ENCODE peak calls at places on chromosome 19, in four cellular contexts. One of them, this sample, is unnamed. For H3K9me3, the result is how much of the 10 kb centered on the place peaks cover.

GRCh38 chr19:57558525-57558924 is 1.1 kb downstream of the ZNF550 start:
- DNase-seq in pancreas: no peak
- DNase-seq in ascending aorta: no peak
- DNase-seq in cardiac muscle cell: peak
- DNase-seq in this sample: no peak

GRCh38 chr19:49475191-49475932 is 1.3 kb downstream of the FLT3LG start:
- DNase-seq in ascending aorta: no peak
- DNase-seq in pancreas: no peak
- DNase-seq in cardiac muscle cell: no peak
- DNase-seq in this sample: no peak

GRCh38 chr19:31347828-31348314 is 1.4 kb downstream of the TSHZ3 start:
- DNase-seq in cardiac muscle cell: peak
- DNase-seq in pancreas: no peak
- DNase-seq in ascending aorta: no peak
- DNase-seq in this sample: no peak

GRCh38 chr19:31334101-31334848 is 15.0 kb downstream of the TSHZ3 start:
- DNase-seq in pancreas: no peak
- DNase-seq in cardiac muscle cell: peak
- DNase-seq in ascending aorta: no peak
- DNase-seq in this sample: no peak

GRCh38 chr19:48862827-48863226 is 5.6 kb downstream of the PLEKHA4 start:
- DNase-seq in pancreas: no peak
- DNase-seq in ascending aorta: no peak
- DNase-seq in cardiac muscle cell: no peak
- DNase-seq in this sample: no peak

GRCh38 chr19:42284066-42284501 is 15.0 kb downstream of the CIC start:
- DNase-seq in pancreas: peak
- DNase-seq in cardiac muscle cell: peak
- DNase-seq in ascending aorta: no peak
- DNase-seq in this sample: peak

GRCh38 chr19:39607561-39607960 is 5.2 kb downstream of the LGALS13 start:
- DNase-seq in pancreas: no peak
- DNase-seq in cardiac muscle cell: no peak
- DNase-seq in ascending aorta: no peak
- DNase-seq in this sample: no peak

GRCh38 chr19:51161266-51161665 is 19.2 kb downstream of the SIGLEC7 start:
- DNase-seq in ascending aorta: no peak
- DNase-seq in pancreas: no peak
- DNase-seq in cardiac muscle cell: no peak
- DNase-seq in this sample: no peak

GRCh38 chr19:55005684-55006488 is 32.2 kb downstream of the GP6 start:
- DNase-seq in pancreas: no peak
- DNase-seq in cardiac muscle cell: peak
- DNase-seq in ascending aorta: no peak
- DNase-seq in this sample: peak

GRCh38 chr19:18475762-18476331 is 37.9 kb upstream of the ISYNA1 start:
- DNase-seq in cardiac muscle cell: no peak
- DNase-seq in pancreas: no peak
- DNase-seq in ascending aorta: no peak
- DNase-seq in this sample: no peak

GRCh38 chr19:49499030-49499670 is 2.9 kb downstream of the RPS11 start:
- DNase-seq in ascending aorta: no peak
- DNase-seq in pancreas: peak
- DNase-seq in cardiac muscle cell: no peak
- DNase-seq in this sample: peak

GRCh38 chr19:44003461-44004134 is 841 bp downstream of the ZNF230 start:
- DNase-seq in ascending aorta: no peak
- DNase-seq in cardiac muscle cell: peak
- DNase-seq in pancreas: no peak
- DNase-seq in this sample: no peak

GRCh38 chr19:8973501-8974091 is 36.6 kb downstream of the MUC16 start:
- DNase-seq in pancreas: no peak
- DNase-seq in ascending aorta: no peak
- DNase-seq in cardiac muscle cell: peak
- DNase-seq in this sample: no peak

GRCh38 chr19:10889880-10890279 is 18.5 kb downstream of the CARM1 start:
- DNase-seq in cardiac muscle cell: no peak
- DNase-seq in ascending aorta: no peak
- DNase-seq in pancreas: no peak
- DNase-seq in this sample: no peak

GRCh38 chr19:49678970-49679831 is 2.1 kb downstream of the PRMT1 start:
- DNase-seq in pancreas: no peak
- DNase-seq in ascending aorta: no peak
- DNase-seq in cardiac muscle cell: no peak
- DNase-seq in this sample: no peak

GRCh38 chr19:41427647-41428480 is 690 bp upstream of the B3GNT8 start:
- DNase-seq in ascending aorta: no peak
- DNase-seq in cardiac muscle cell: peak
- DNase-seq in pancreas: peak
- DNase-seq in this sample: peak

GRCh38 chr19:48135411-48135810 is 24.8 kb upstream of the PLA2G4C start:
- DNase-seq in pancreas: no peak
- DNase-seq in cardiac muscle cell: no peak
- DNase-seq in ascending aorta: no peak
- DNase-seq in this sample: no peak

GRCh38 chr19:32798201-32798600 is 71.4 kb downstream of the SLC7A9 start:
- DNase-seq in ascending aorta: no peak
- DNase-seq in cardiac muscle cell: no peak
- DNase-seq in pancreas: no peak
- DNase-seq in this sample: no peak

GRCh38 chr19:49430172-49430677 is 5.0 kb downstream of the GFY start:
- DNase-seq in cardiac muscle cell: no peak
- DNase-seq in pancreas: no peak
- DNase-seq in ascending aorta: no peak
- DNase-seq in this sample: no peak

DNA sequence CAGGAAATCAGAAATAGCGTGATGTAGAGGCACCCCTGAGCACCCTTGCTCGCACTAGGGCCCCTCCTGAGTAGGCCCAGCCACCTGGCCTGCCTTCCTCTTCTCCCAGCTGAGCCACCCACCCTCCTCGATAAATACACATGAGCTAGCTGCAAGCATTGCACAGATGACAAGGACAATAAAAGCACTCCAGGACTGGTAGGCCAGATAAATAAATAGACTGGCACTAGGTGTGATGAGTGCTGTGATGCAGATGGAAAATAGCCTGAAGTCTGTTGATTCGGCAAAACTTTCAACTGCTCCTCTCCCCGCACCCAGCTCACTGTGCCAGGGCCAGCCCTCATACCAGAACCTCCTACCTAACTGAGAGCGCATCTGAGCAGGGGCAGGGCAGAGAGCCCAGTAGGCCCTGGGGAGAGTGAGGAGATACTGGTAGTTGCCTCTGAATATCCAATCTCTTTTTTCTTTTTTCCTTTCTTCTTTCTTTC is 54.5 kb upstream of the GPI start:
- DNase-seq in ascending aorta: no peak
- DNase-seq in pancreas: no peak
- DNase-seq in cardiac muscle cell: no peak
- DNase-seq in this sample: no peak
- H3K27ac ChIP-seq in ascending aorta: peak
- H3K27ac ChIP-seq in pancreas: no peak
- H3K27ac ChIP-seq in cardiac muscle cell: no peak
- H3K27ac ChIP-seq in this sample: no peak

GRCh38 chr19:53520547-53521372 is 17.2 kb upstream of the ZNF331 start:
- DNase-seq in ascending aorta: peak
- DNase-seq in pancreas: peak
- DNase-seq in cardiac muscle cell: peak
- DNase-seq in this sample: peak
- H3K4me3 ChIP-seq in ascending aorta: peak
- H3K4me3 ChIP-seq in pancreas: peak
- H3K4me3 ChIP-seq in cardiac muscle cell: peak
- H3K4me3 ChIP-seq in this sample: peak

GRCh38 chr19:14728595-14728994 is 38.7 kb downstream of the ZNF333 start:
- DNase-seq in pancreas: no peak
- DNase-seq in ascending aorta: no peak
- DNase-seq in cardiac muscle cell: no peak
- DNase-seq in this sample: no peak
- H3K9me3 ChIP-seq in pancreas: under half
- H3K9me3 ChIP-seq in ascending aorta: half or more
- H3K9me3 ChIP-seq in cardiac muscle cell: under half
- H3K9me3 ChIP-seq in this sample: under half

GRCh38 chr19:16457195-16457953 is 14.4 kb downstream of the EPS15L1 start:
- DNase-seq in ascending aorta: no peak
- DNase-seq in pancreas: no peak
- DNase-seq in cardiac muscle cell: peak
- DNase-seq in this sample: no peak

GRCh38 chr19:16454519-16454918 is 17.3 kb downstream of the EPS15L1 start:
- DNase-seq in ascending aorta: no peak
- DNase-seq in pancreas: no peak
- DNase-seq in cardiac muscle cell: no peak
- DNase-seq in this sample: no peak

GRCh38 chr19:16457954-16458331 is 13.8 kb downstream of the EPS15L1 start:
- DNase-seq in ascending aorta: no peak
- DNase-seq in cardiac muscle cell: no peak
- DNase-seq in pancreas: no peak
- DNase-seq in this sample: no peak

GRCh38 chr19:16456652-16457194 is 15.0 kb downstream of the EPS15L1 start:
- DNase-seq in cardiac muscle cell: no peak
- DNase-seq in ascending aorta: no peak
- DNase-seq in pancreas: no peak
- DNase-seq in this sample: no peak

GRCh38 chr19:16455489-16455888 is 16.3 kb downstream of the EPS15L1 start:
- DNase-seq in cardiac muscle cell: no peak
- DNase-seq in pancreas: no peak
- DNase-seq in ascending aorta: no peak
- DNase-seq in this sample: no peak
- H3K27ac ChIP-seq in cardiac muscle cell: no peak
- H3K27ac ChIP-seq in pancreas: no peak
- H3K27ac ChIP-seq in ascending aorta: no peak
- H3K27ac ChIP-seq in this sample: no peak

GRCh38 chr19:46288896-46289588 is 7.8 kb upstream of the HIF3A start:
- DNase-seq in cardiac muscle cell: peak
- DNase-seq in ascending aorta: no peak
- DNase-seq in pancreas: no peak
- DNase-seq in this sample: no peak
- H3K4me3 ChIP-seq in cardiac muscle cell: no peak
- H3K4me3 ChIP-seq in ascending aorta: no peak
- H3K4me3 ChIP-seq in pancreas: no peak
- H3K4me3 ChIP-seq in this sample: no peak

GRCh38 chr19:24159707-24160106 is 72.7 kb downstream of the ZNF254 start:
- DNase-seq in cardiac muscle cell: peak
- DNase-seq in ascending aorta: no peak
- DNase-seq in pancreas: no peak
- DNase-seq in this sample: no peak
- H3K9me3 ChIP-seq in cardiac muscle cell: under half
- H3K9me3 ChIP-seq in ascending aorta: half or more
- H3K9me3 ChIP-seq in pancreas: under half
- H3K9me3 ChIP-seq in this sample: under half

DNA sequence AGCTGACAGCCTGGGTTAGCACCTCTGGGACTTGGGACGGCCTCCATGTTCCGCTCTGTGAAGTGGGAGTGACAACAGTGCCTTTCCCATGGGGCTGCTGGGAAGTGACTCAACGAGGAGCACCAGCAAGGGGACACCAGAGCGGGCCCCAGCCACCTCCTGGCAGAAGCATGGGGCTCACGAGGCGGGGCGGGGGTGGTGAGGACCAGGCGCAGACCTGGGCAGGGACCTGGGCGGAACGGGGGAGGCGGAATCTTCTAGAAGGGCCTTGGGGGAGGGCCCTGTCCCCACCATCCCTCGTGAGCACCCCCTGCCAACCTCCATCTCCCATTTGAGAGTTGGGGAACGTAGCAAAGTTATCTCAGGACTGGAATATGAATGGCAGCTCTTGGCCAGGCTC is 37.9 kb downstream of the KDM4B start:
- DNase-seq in pancreas: no peak
- DNase-seq in ascending aorta: no peak
- DNase-seq in cardiac muscle cell: no peak
- DNase-seq in this sample: no peak
- H3K27ac ChIP-seq in pancreas: no peak
- H3K27ac ChIP-seq in ascending aorta: no peak
- H3K27ac ChIP-seq in cardiac muscle cell: no peak
- H3K27ac ChIP-seq in this sample: no peak

GRCh38 chr19:1238373-1239303 is 833 bp upstream of the CBARP start:
- DNase-seq in pancreas: no peak
- DNase-seq in ascending aorta: no peak
- DNase-seq in cardiac muscle cell: no peak
- DNase-seq in this sample: no peak
- H3K4me3 ChIP-seq in pancreas: peak
- H3K4me3 ChIP-seq in ascending aorta: peak
- H3K4me3 ChIP-seq in cardiac muscle cell: peak
- H3K4me3 ChIP-seq in this sample: no peak

GRCh38 chr19:56547535-56547934 is 8.8 kb downstream of the ZFP28 start:
- DNase-seq in ascending aorta: no peak
- DNase-seq in pancreas: no peak
- DNase-seq in cardiac muscle cell: no peak
- DNase-seq in this sample: no peak
- H3K9me3 ChIP-seq in ascending aorta: half or more
- H3K9me3 ChIP-seq in pancreas: under half
- H3K9me3 ChIP-seq in cardiac muscle cell: under half
- H3K9me3 ChIP-seq in this sample: under half

GRCh38 chr19:53519431-53519830 is 18.5 kb upstream of the ZNF331 start:
- DNase-seq in ascending aorta: no peak
- DNase-seq in cardiac muscle cell: no peak
- DNase-seq in pancreas: no peak
- DNase-seq in this sample: no peak
- H3K27ac ChIP-seq in ascending aorta: no peak
- H3K27ac ChIP-seq in cardiac muscle cell: no peak
- H3K27ac ChIP-seq in pancreas: no peak
- H3K27ac ChIP-seq in this sample: no peak

This sample was measured in CD8-positive, alpha-beta memory T cell.